ENCODE peak calls at places on chromosomes 3 and 15, in five cellular contexts. One of them, this sample, is unnamed.

GRCh38 chr3:150147776-150148175 is 177.1 kb upstream of the PFN2 start:
- DNase-seq in DMS53: peak; percentile 89
- DNase-seq in body of pancreas: no peak
- DNase-seq in EH: peak; percentile 72
- DNase-seq in AML-193: no peak
- DNase-seq in this sample: peak; percentile 55

GRCh38 chr3:131033480-131034080 is 6.9 kb downstream of the NEK11 start:
- DNase-seq in DMS53: peak; percentile 70
- DNase-seq in body of pancreas: no peak
- DNase-seq in EH: peak; percentile 50
- DNase-seq in AML-193: peak; percentile 74
- DNase-seq in this sample: no peak

GRCh38 chr3:115834068-115834467 is 210.8 kb downstream of the GAP43 start:
- DNase-seq in DMS53: no peak
- DNase-seq in body of pancreas: no peak
- DNase-seq in EH: peak; percentile 88
- DNase-seq in AML-193: no peak
- DNase-seq in this sample: no peak

GRCh38 chr3:121063628-121064027 is 155.6 kb downstream of the STXBP5L start:
- DNase-seq in DMS53: peak; percentile 14
- DNase-seq in body of pancreas: no peak
- DNase-seq in EH: no peak
- DNase-seq in AML-193: no peak
- DNase-seq in this sample: no peak

GRCh38 chr3:71726106-71726505 is 904 bp upstream of the EIF4E3 start:
- DNase-seq in DMS53: no peak
- DNase-seq in body of pancreas: no peak
- DNase-seq in EH: no peak
- DNase-seq in AML-193: peak; percentile 36
- DNase-seq in this sample: no peak

GRCh38 chr3:65146149-65146548 is 458.3 kb upstream of the ADAMTS9 start:
- DNase-seq in DMS53: peak; percentile 63
- DNase-seq in body of pancreas: peak; percentile 31
- DNase-seq in EH: no peak
- DNase-seq in AML-193: no peak
- DNase-seq in this sample: no peak

GRCh38 chr15:64763874-64764273 is 11.5 kb downstream of the RBPMS2 start:
- DNase-seq in DMS53: no peak
- DNase-seq in body of pancreas: no peak
- DNase-seq in EH: no peak
- DNase-seq in AML-193: no peak
- DNase-seq in this sample: no peak

GRCh38 chr3:126127904-126128303 is 44.0 kb upstream of the SLC41A3 start:
- DNase-seq in DMS53: no peak
- DNase-seq in body of pancreas: peak; percentile 6
- DNase-seq in EH: no peak
- DNase-seq in AML-193: no peak
- DNase-seq in this sample: peak; percentile 6

GRCh38 chr3:178802259-178802658 is 266.0 kb downstream of the KCNMB2 start:
- DNase-seq in DMS53: peak; percentile 39
- DNase-seq in body of pancreas: no peak
- DNase-seq in EH: no peak
- DNase-seq in AML-193: no peak
- DNase-seq in this sample: no peak

GRCh38 chr3:39234705-39235104 is 42.3 kb upstream of the XIRP1 start:
- DNase-seq in DMS53: no peak
- DNase-seq in body of pancreas: no peak
- DNase-seq in EH: no peak
- DNase-seq in AML-193: no peak
- DNase-seq in this sample: no peak

GRCh38 chr3:95097493-95097892 is 1034.6 kb downstream of the NSUN3 start:
- DNase-seq in DMS53: no peak
- DNase-seq in body of pancreas: no peak
- DNase-seq in EH: no peak
- DNase-seq in AML-193: no peak
- DNase-seq in this sample: no peak

GRCh38 chr15:55715355-55716076 is 27.4 kb downstream of the PRTG start:
- DNase-seq in DMS53: no peak
- DNase-seq in body of pancreas: no peak
- DNase-seq in EH: peak; percentile 15
- DNase-seq in AML-193: no peak
- DNase-seq in this sample: no peak

GRCh38 chr3:33075996-33076395 is 20.9 kb downstream of the GLB1 start:
- DNase-seq in DMS53: no peak
- DNase-seq in body of pancreas: no peak
- DNase-seq in EH: peak; percentile 67
- DNase-seq in AML-193: no peak
- DNase-seq in this sample: no peak

GRCh38 chr3:66938338-66938963 is 59.7 kb upstream of the KBTBD8 start:
- DNase-seq in DMS53: peak; percentile 61
- DNase-seq in body of pancreas: peak; percentile 32
- DNase-seq in EH: peak; percentile 63
- DNase-seq in AML-193: peak; percentile 81
- DNase-seq in this sample: no peak

GRCh38 chr3:136114421-136114820 is 81.7 kb downstream of the MSL2 start:
- DNase-seq in DMS53: peak; percentile 2
- DNase-seq in body of pancreas: no peak
- DNase-seq in EH: no peak
- DNase-seq in AML-193: no peak
- DNase-seq in this sample: no peak

GRCh38 chr15:70526221-70526973 is 237.0 kb downstream of the UACA start:
- DNase-seq in DMS53: peak; percentile 92
- DNase-seq in body of pancreas: no peak
- DNase-seq in EH: peak; percentile 90
- DNase-seq in AML-193: peak; percentile 28
- DNase-seq in this sample: no peak

GRCh38 chr3:45023675-45024074 is 2.4 kb upstream of the CLEC3B start:
- DNase-seq in DMS53: no peak
- DNase-seq in body of pancreas: no peak
- DNase-seq in EH: no peak
- DNase-seq in AML-193: no peak
- DNase-seq in this sample: no peak

GRCh38 chr3:178302966-178303930 is 233.0 kb upstream of the KCNMB2 start:
- DNase-seq in DMS53: no peak
- DNase-seq in body of pancreas: no peak
- DNase-seq in EH: peak; percentile 19
- DNase-seq in AML-193: no peak
- DNase-seq in this sample: no peak

GRCh38 chr3:34439796-34440195 is 641.4 kb downstream of the PDCD6IP start:
- DNase-seq in DMS53: no peak
- DNase-seq in body of pancreas: no peak
- DNase-seq in EH: no peak
- DNase-seq in AML-193: no peak
- DNase-seq in this sample: no peak

GRCh38 chr3:188796122-188796631 is 375.6 kb upstream of the TPRG1 start:
- DNase-seq in DMS53: no peak
- DNase-seq in body of pancreas: no peak
- DNase-seq in EH: peak; percentile 99
- DNase-seq in AML-193: no peak
- DNase-seq in this sample: no peak

GRCh38 chr3:129502641-129503386 is 25.6 kb upstream of the RHO start:
- DNase-seq in DMS53: peak; percentile 16
- DNase-seq in body of pancreas: no peak
- DNase-seq in EH: no peak
- DNase-seq in AML-193: no peak
- DNase-seq in this sample: peak; percentile 41

GRCh38 chr3:49906004-49906860 is 2.6 kb upstream of the MST1R start:
- DNase-seq in DMS53: no peak
- DNase-seq in body of pancreas: peak; percentile 50
- DNase-seq in EH: peak; percentile 58
- DNase-seq in AML-193: peak; percentile 44
- DNase-seq in this sample: no peak

GRCh38 chr15:72784233-72784876 is 797 bp upstream of the ADPGK start:
- DNase-seq in DMS53: peak; percentile 85
- DNase-seq in body of pancreas: no peak
- DNase-seq in EH: peak; percentile 82
- DNase-seq in AML-193: peak; percentile 82
- DNase-seq in this sample: peak; percentile 35

GRCh38 chr3:129596194-129597086 is 10.0 kb downstream of the PLXND1 start:
- DNase-seq in DMS53: peak; percentile 88
- DNase-seq in body of pancreas: peak; percentile 41
- DNase-seq in EH: peak; percentile 99
- DNase-seq in AML-193: peak; percentile 98
- DNase-seq in this sample: peak; percentile 88

GRCh38 chr3:115518100-115518852 is 105.0 kb upstream of the GAP43 start:
- DNase-seq in DMS53: peak; percentile 26
- DNase-seq in body of pancreas: no peak
- DNase-seq in EH: peak; percentile 84
- DNase-seq in AML-193: no peak
- DNase-seq in this sample: peak; percentile 20

GRCh38 chr3:188854395-188855149 is 317.2 kb upstream of the TPRG1 start:
- DNase-seq in DMS53: no peak
- DNase-seq in body of pancreas: no peak
- DNase-seq in EH: peak; percentile 72
- DNase-seq in AML-193: no peak
- DNase-seq in this sample: peak; percentile 72

GRCh38 chr3:197001972-197002700 is 27.5 kb downstream of the MELTF start:
- DNase-seq in DMS53: peak; percentile 57
- DNase-seq in body of pancreas: peak; percentile 28
- DNase-seq in EH: peak; percentile 29
- DNase-seq in AML-193: no peak
- DNase-seq in this sample: no peak

GRCh38 chr15:78565951-78566774 is 843 bp downstream of the CHRNA5 start:
- DNase-seq in DMS53: peak; percentile 72
- DNase-seq in body of pancreas: no peak
- DNase-seq in EH: peak; percentile 39
- DNase-seq in AML-193: no peak
- DNase-seq in this sample: no peak

GRCh38 chr3:194407423-194407822 is 8.4 kb upstream of the GP5 start:
- DNase-seq in DMS53: peak; percentile 81
- DNase-seq in body of pancreas: no peak
- DNase-seq in EH: peak; percentile 19
- DNase-seq in AML-193: no peak
- DNase-seq in this sample: no peak

GRCh38 chr3:157530637-157531300 is 27.6 kb upstream of the VEPH1 start:
- DNase-seq in DMS53: no peak
- DNase-seq in body of pancreas: no peak
- DNase-seq in EH: peak; percentile 62
- DNase-seq in AML-193: no peak
- DNase-seq in this sample: no peak

GRCh38 chr3:138047596-138048195 is 37.7 kb downstream of the CLDN18 start:
- DNase-seq in DMS53: no peak
- DNase-seq in body of pancreas: no peak
- DNase-seq in EH: no peak
- DNase-seq in AML-193: no peak
- DNase-seq in this sample: no peak

GRCh38 chr15:70067011-70067410 is 30.7 kb downstream of the TLE3 start:
- DNase-seq in DMS53: no peak
- DNase-seq in body of pancreas: no peak
- DNase-seq in EH: no peak
- DNase-seq in AML-193: no peak
- DNase-seq in this sample: no peak

GRCh38 chr3:191373327-191373726 is 43.0 kb upstream of the UTS2B start:
- DNase-seq in DMS53: no peak
- DNase-seq in body of pancreas: no peak
- DNase-seq in EH: peak; percentile 34
- DNase-seq in AML-193: no peak
- DNase-seq in this sample: no peak

GRCh38 chr3:55059027-55059629 is 131.3 kb upstream of the LRTM1 start:
- DNase-seq in DMS53: no peak
- DNase-seq in body of pancreas: no peak
- DNase-seq in EH: peak; percentile 60
- DNase-seq in AML-193: no peak
- DNase-seq in this sample: no peak